ENCODE peak calls at places on chromosome 14, in six cellular contexts. J is tibial nerve, Y is B cell, E is AG10803, T is nephron progenitor cell, A is Peyer's patch. C is an unnamed sample.
A peak's percentile ranks its signal among the peaks of the same experiment; 100 is the strongest.

GRCh38 chr14:55329999-55330710 is 58.9 kb downstream of the FBXO34 start:
- DNase-seq in J (no peak), Y (no peak), E (peak; percentile 15), T (no peak), A (no peak), C (no peak)

GRCh38 chr14:98924046-98924445 is 348.0 kb downstream of the BCL11B start:
- DNase-seq in J (no peak), Y (no peak), E (no peak), T (no peak), A (no peak), C (no peak)

GRCh38 chr14:106518054-106518943 is 991.9 kb downstream of the TMEM121 start:
- DNase-seq in J (no peak), Y (peak; percentile 77), E (no peak), T (no peak), A (no peak), C (peak; percentile 86)

GRCh38 chr14:30131698-30132097 is 204.1 kb upstream of the PRKD1 start:
- DNase-seq in J (no peak), Y (no peak), E (no peak), T (no peak), A (no peak), C (no peak)

GRCh38 chr14:46048127-46048526 is 603.5 kb downstream of the RPL10L start:
- DNase-seq in J (no peak), Y (no peak), E (peak; percentile 3), T (peak; percentile 43), A (no peak), C (no peak)

GRCh38 chr14:61570188-61570960 is 124.9 kb upstream of the HIF1A start:
- DNase-seq in J (no peak), Y (no peak), E (peak; percentile 57), T (no peak), A (no peak), C (no peak)

GRCh38 chr14:74934476-74935339 is 11.6 kb upstream of the RPS6KL1 start:
- DNase-seq in J (no peak), Y (peak; percentile 55), E (no peak), T (no peak), A (no peak), C (no peak)

GRCh38 chr14:57933363-57933762 is 67.5 kb upstream of the SLC35F4 start:
- DNase-seq in J (no peak), Y (no peak), E (no peak), T (no peak), A (no peak), C (no peak)

GRCh38 chr14:106417224-106418049 is 891.1 kb downstream of the TMEM121 start:
- DNase-seq in J (no peak), Y (peak; percentile 85), E (no peak), T (peak; percentile 16), A (peak; percentile 54), C (peak; percentile 77)

GRCh38 chr14:23950411-23951135 is 3.0 kb upstream of the DHRS4 start:
- DNase-seq in J (no peak), Y (no peak), E (no peak), T (no peak), A (no peak), C (no peak)

GRCh38 chr14:68216072-68216471 is 396.5 kb downstream of the RAD51B start:
- DNase-seq in J (no peak), Y (no peak), E (no peak), T (no peak), A (no peak), C (no peak)

GRCh38 chr14:34981743-34982420 is 910 bp upstream of the SRP54 start:
- DNase-seq in J (no peak), Y (peak; percentile 62), E (no peak), T (peak; percentile 40), A (peak; percentile 53), C (peak; percentile 30)

GRCh38 chr14:92160619-92161018 is 38.9 kb downstream of the CPSF2 start:
- DNase-seq in J (no peak), Y (no peak), E (peak; percentile 86), T (no peak), A (no peak), C (no peak)

GRCh38 chr14:98014851-98015615 is 1217.9 kb downstream of the VRK1 start:
- DNase-seq in J (no peak), Y (no peak), E (no peak), T (no peak), A (no peak), C (no peak)

GRCh38 chr14:105374389-105374788 is 23.9 kb upstream of the TEX22 start:
- DNase-seq in J (no peak), Y (no peak), E (no peak), T (no peak), A (no peak), C (no peak)

GRCh38 chr14:68807987-68808386 is 15.1 kb upstream of the ZFP36L1 start:
- DNase-seq in J (no peak), Y (peak; percentile 8), E (no peak), T (no peak), A (peak; percentile 34), C (no peak)

GRCh38 chr14:92609955-92610354 is 96.4 kb downstream of the RIN3 start:
- DNase-seq in J (no peak), Y (no peak), E (no peak), T (no peak), A (no peak), C (no peak)

GRCh38 chr14:93132472-93133065 is 16.8 kb upstream of the ITPK1 start:
- DNase-seq in J (no peak), Y (peak; percentile 38), E (peak; percentile 29), T (no peak), A (no peak), C (no peak)

GRCh38 chr14:101009531-101009930 is 106.0 kb upstream of the RTL1 start:
- DNase-seq in J (no peak), Y (no peak), E (no peak), T (no peak), A (no peak), C (no peak)

GRCh38 chr14:55756563-55756962 is 176.6 kb downstream of the KTN1 start:
- DNase-seq in J (no peak), Y (no peak), E (no peak), T (no peak), A (no peak), C (no peak)

GRCh38 chr14:55721353-55721752 is 141.3 kb downstream of the KTN1 start:
- DNase-seq in J (no peak), Y (no peak), E (peak; percentile 93), T (no peak), A (no peak), C (no peak)

GRCh38 chr14:30373053-30373849 is 185.7 kb upstream of the G2E3 start:
- DNase-seq in J (no peak), Y (no peak), E (no peak), T (no peak), A (no peak), C (no peak)

GRCh38 chr14:93332032-93332852 is 594 bp downstream of the BTBD7 start:
- DNase-seq in J (peak; percentile 14), Y (peak; percentile 61), E (peak; percentile 37), T (peak; percentile 77), A (peak; percentile 84), C (no peak)

GRCh38 chr14:22870811-22871199 is 735 bp upstream of the LRP10 start:
- DNase-seq in J (no peak), Y (no peak), E (no peak), T (no peak), A (no peak), C (no peak)

GRCh38 chr14:22864979-22865378 is 6.6 kb upstream of the LRP10 start:
- DNase-seq in J (no peak), Y (no peak), E (no peak), T (no peak), A (no peak), C (no peak)

GRCh38 chr14:22866874-22867273 is 4.7 kb upstream of the LRP10 start:
- DNase-seq in J (no peak), Y (no peak), E (no peak), T (no peak), A (no peak), C (no peak)

GRCh38 chr14:22861651-22862050 is 9.9 kb upstream of the LRP10 start:
- DNase-seq in J (no peak), Y (no peak), E (no peak), T (no peak), A (no peak), C (no peak)

GRCh38 chr14:22865424-22866215 is 5.9 kb upstream of the LRP10 start:
- DNase-seq in J (no peak), Y (no peak), E (no peak), T (no peak), A (no peak), C (no peak)
- TF ChIP-seq CTCF in J (no peak), Y (no peak), E (peak; percentile 19), T (no peak), A (no peak), C (no peak)

GRCh38 chr14:51738754-51739153 is 87.0 kb downstream of the FRMD6 start:
- DNase-seq in J (no peak), Y (no peak), E (no peak), T (no peak), A (no peak), C (no peak)
- TF ChIP-seq CTCF in J (no peak), Y (no peak), E (no peak), T (no peak), A (no peak), C (no peak)

GRCh38 chr14:77301103-77301502 is 19.6 kb downstream of the POMT2 start:
- DNase-seq in J (peak; percentile 66), Y (peak; percentile 72), E (peak; percentile 85), T (peak; percentile 83), A (peak; percentile 82), C (no peak)
- TF ChIP-seq CTCF in J (peak; percentile 89), Y (peak; percentile 74), E (peak; percentile 87), T (peak; percentile 67), A (no peak), C (no peak)

GRCh38 chr14:70662080-70662479 is 20.4 kb downstream of the TTC9 start:
- DNase-seq in J (no peak), Y (no peak), E (no peak), T (no peak), A (no peak), C (no peak)

GRCh38 chr14:70658899-70659298 is 17.2 kb downstream of the TTC9 start:
- DNase-seq in J (no peak), Y (peak; percentile 64), E (no peak), T (no peak), A (no peak), C (no peak)

GRCh38 chr14:70663707-70664179 is 22.0 kb downstream of the TTC9 start:
- DNase-seq in J (no peak), Y (no peak), E (peak; percentile 13), T (no peak), A (no peak), C (no peak)

GRCh38 chr14:70662816-70663215 is 21.1 kb downstream of the TTC9 start:
- DNase-seq in J (no peak), Y (no peak), E (no peak), T (no peak), A (no peak), C (no peak)

DNA sequence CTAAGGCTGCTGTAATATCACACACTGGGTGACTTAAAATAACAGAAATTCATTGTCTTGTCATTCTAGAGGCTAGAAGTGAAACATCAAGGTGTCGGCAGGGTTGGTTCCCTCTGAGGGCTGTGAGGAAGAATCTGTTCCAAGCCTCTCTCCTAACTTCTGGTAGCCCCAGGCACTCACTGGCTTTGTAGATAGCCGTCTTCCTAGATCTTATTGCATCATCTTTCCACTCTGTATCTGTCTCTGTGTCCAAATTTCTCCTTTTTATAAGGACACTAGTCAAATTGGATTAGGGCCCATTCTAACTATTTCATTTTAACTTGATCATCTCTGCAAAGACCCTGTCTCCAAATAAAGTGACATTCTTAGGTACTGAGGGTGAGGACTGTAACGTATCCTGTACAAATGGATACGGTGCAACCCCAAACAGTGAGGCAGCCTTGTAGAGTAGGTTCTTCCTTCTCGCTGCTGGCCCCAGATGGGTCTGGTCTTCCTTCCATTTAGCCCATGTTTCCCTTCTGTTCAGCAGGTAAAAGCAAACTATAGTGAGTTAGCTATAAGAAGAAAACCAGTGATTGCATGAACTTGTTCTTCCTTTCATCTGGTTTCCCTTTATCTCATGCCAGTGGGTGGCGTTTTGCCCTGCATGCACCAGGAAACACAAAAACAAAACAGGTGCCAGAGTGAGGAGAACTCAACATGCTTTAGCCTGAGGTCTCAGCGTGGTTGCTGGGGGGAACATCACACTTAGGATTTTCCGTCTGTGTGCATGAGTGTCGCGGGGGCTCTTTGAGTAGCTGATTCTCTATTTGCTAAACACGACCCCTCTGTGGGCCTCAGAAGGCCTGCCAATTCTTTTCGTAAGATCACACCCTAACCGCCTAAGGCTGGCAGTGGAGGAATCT is 19.5 kb downstream of the TTC9 start:
- DNase-seq in J (no peak), Y (peak; percentile 64), E (no peak), T (no peak), A (no peak), C (no peak)
- TF ChIP-seq CTCF in J (no peak), Y (peak; percentile 27), E (no peak), T (no peak), A (no peak), C (no peak)

C was measured in natural killer cell.